ENCODE peak calls at places on chromosome 3, in nine cellular contexts. One of them, this sample, is unnamed.

GRCh38 chr3:47594792-47595191 is 16.1 kb upstream of the CSPG5 start:
- DNase-seq in heart left ventricle: no peak
- DNase-seq in A549: no peak
- DNase-seq in CD4-positive, alpha-beta memory T cell: no peak
- DNase-seq in fibroblast of lung: no peak
- DNase-seq in sigmoid colon: no peak
- DNase-seq in Peyer's patch: no peak
- DNase-seq in GM23338: peak; percentile 32
- DNase-seq in prostate gland: no peak
- DNase-seq in this sample: no peak

GRCh38 chr3:123658860-123659221 is 74.0 kb upstream of the HACD2 start:
- DNase-seq in A549: no peak
- DNase-seq in prostate gland: peak; percentile 42
- DNase-seq in fibroblast of lung: no peak
- DNase-seq in sigmoid colon: peak; percentile 92
- DNase-seq in heart left ventricle: no peak
- DNase-seq in GM23338: no peak
- DNase-seq in CD4-positive, alpha-beta memory T cell: no peak
- DNase-seq in Peyer's patch: no peak
- DNase-seq in this sample: no peak

GRCh38 chr3:14602006-14602803 is 49.4 kb upstream of the CCDC174 start:
- DNase-seq in CD4-positive, alpha-beta memory T cell: no peak
- DNase-seq in A549: peak; percentile 30
- DNase-seq in fibroblast of lung: no peak
- DNase-seq in sigmoid colon: no peak
- DNase-seq in prostate gland: no peak
- DNase-seq in Peyer's patch: no peak
- DNase-seq in heart left ventricle: no peak
- DNase-seq in GM23338: peak; percentile 87
- DNase-seq in this sample: no peak

GRCh38 chr3:143443851-143444331 is 324.3 kb downstream of the CHST2 start:
- DNase-seq in GM23338: no peak
- DNase-seq in CD4-positive, alpha-beta memory T cell: peak; percentile 32
- DNase-seq in sigmoid colon: peak; percentile 73
- DNase-seq in A549: peak; percentile 93
- DNase-seq in prostate gland: no peak
- DNase-seq in fibroblast of lung: peak; percentile 99
- DNase-seq in Peyer's patch: no peak
- DNase-seq in heart left ventricle: no peak
- DNase-seq in this sample: no peak

GRCh38 chr3:177490626-177491025 is 293.3 kb upstream of the TBL1XR1 start:
- DNase-seq in Peyer's patch: no peak
- DNase-seq in sigmoid colon: no peak
- DNase-seq in A549: no peak
- DNase-seq in heart left ventricle: no peak
- DNase-seq in GM23338: no peak
- DNase-seq in CD4-positive, alpha-beta memory T cell: no peak
- DNase-seq in prostate gland: no peak
- DNase-seq in fibroblast of lung: no peak
- DNase-seq in this sample: no peak

GRCh38 chr3:44915702-44916438 is 41.5 kb downstream of the TGM4 start:
- DNase-seq in GM23338: peak; percentile 65
- DNase-seq in sigmoid colon: no peak
- DNase-seq in A549: no peak
- DNase-seq in Peyer's patch: no peak
- DNase-seq in fibroblast of lung: no peak
- DNase-seq in heart left ventricle: no peak
- DNase-seq in CD4-positive, alpha-beta memory T cell: no peak
- DNase-seq in prostate gland: no peak
- DNase-seq in this sample: no peak

GRCh38 chr3:128804017-128804816 is 75.2 kb upstream of the ACAD9 start:
- DNase-seq in prostate gland: no peak
- DNase-seq in sigmoid colon: no peak
- DNase-seq in A549: no peak
- DNase-seq in Peyer's patch: no peak
- DNase-seq in fibroblast of lung: peak; percentile 36
- DNase-seq in CD4-positive, alpha-beta memory T cell: peak; percentile 84
- DNase-seq in GM23338: peak; percentile 63
- DNase-seq in heart left ventricle: no peak
- DNase-seq in this sample: no peak

GRCh38 chr3:185935465-185936263 is 2.1 kb downstream of the TRA2B start:
- DNase-seq in CD4-positive, alpha-beta memory T cell: no peak
- DNase-seq in prostate gland: no peak
- DNase-seq in sigmoid colon: no peak
- DNase-seq in fibroblast of lung: peak; percentile 61
- DNase-seq in A549: no peak
- DNase-seq in GM23338: no peak
- DNase-seq in heart left ventricle: no peak
- DNase-seq in Peyer's patch: no peak
- DNase-seq in this sample: no peak

GRCh38 chr3:171321241-171321640 is 139.0 kb downstream of the TNIK start:
- DNase-seq in A549: no peak
- DNase-seq in fibroblast of lung: no peak
- DNase-seq in prostate gland: no peak
- DNase-seq in GM23338: no peak
- DNase-seq in Peyer's patch: no peak
- DNase-seq in CD4-positive, alpha-beta memory T cell: no peak
- DNase-seq in heart left ventricle: no peak
- DNase-seq in sigmoid colon: no peak
- DNase-seq in this sample: no peak

GRCh38 chr3:171320721-171321120 is 139.5 kb downstream of the TNIK start:
- DNase-seq in sigmoid colon: peak; percentile 73
- DNase-seq in GM23338: no peak
- DNase-seq in CD4-positive, alpha-beta memory T cell: no peak
- DNase-seq in heart left ventricle: no peak
- DNase-seq in Peyer's patch: no peak
- DNase-seq in fibroblast of lung: peak; percentile 36
- DNase-seq in prostate gland: no peak
- DNase-seq in A549: no peak
- DNase-seq in this sample: no peak

GRCh38 chr3:171323934-171324535 is 136.2 kb downstream of the TNIK start:
- DNase-seq in fibroblast of lung: no peak
- DNase-seq in A549: no peak
- DNase-seq in heart left ventricle: no peak
- DNase-seq in Peyer's patch: no peak
- DNase-seq in GM23338: no peak
- DNase-seq in prostate gland: no peak
- DNase-seq in sigmoid colon: no peak
- DNase-seq in CD4-positive, alpha-beta memory T cell: no peak
- DNase-seq in this sample: no peak

GRCh38 chr3:171317133-171317532 is 143.1 kb downstream of the TNIK start:
- DNase-seq in A549: no peak
- DNase-seq in sigmoid colon: no peak
- DNase-seq in GM23338: no peak
- DNase-seq in prostate gland: no peak
- DNase-seq in CD4-positive, alpha-beta memory T cell: no peak
- DNase-seq in heart left ventricle: no peak
- DNase-seq in fibroblast of lung: peak; percentile 38
- DNase-seq in Peyer's patch: no peak
- DNase-seq in this sample: no peak

GRCh38 chr3:171321959-171322358 is 138.2 kb downstream of the TNIK start:
- DNase-seq in prostate gland: no peak
- DNase-seq in CD4-positive, alpha-beta memory T cell: no peak
- DNase-seq in fibroblast of lung: no peak
- DNase-seq in sigmoid colon: no peak
- DNase-seq in GM23338: no peak
- DNase-seq in Peyer's patch: no peak
- DNase-seq in heart left ventricle: no peak
- DNase-seq in A549: no peak
- DNase-seq in this sample: no peak
- H3K4me1 ChIP-seq in prostate gland: no peaks in the 10 kb centered on the region
- H3K4me1 ChIP-seq in CD4-positive, alpha-beta memory T cell: peaks cover 21% of the 10 kb centered on the region
- H3K4me1 ChIP-seq in fibroblast of lung: peaks cover 5% of the 10 kb centered on the region
- H3K4me1 ChIP-seq in sigmoid colon: peaks cover 45% of the 10 kb centered on the region
- H3K4me1 ChIP-seq in GM23338: peaks cover 23% of the 10 kb centered on the region
- H3K4me1 ChIP-seq in Peyer's patch: no peaks in the 10 kb centered on the region
- H3K4me1 ChIP-seq in heart left ventricle: peaks cover 42% of the 10 kb centered on the region
- H3K4me1 ChIP-seq in A549: no peaks in the 10 kb centered on the region
- H3K4me1 ChIP-seq in this sample: no peaks in the 10 kb centered on the region

DNA sequence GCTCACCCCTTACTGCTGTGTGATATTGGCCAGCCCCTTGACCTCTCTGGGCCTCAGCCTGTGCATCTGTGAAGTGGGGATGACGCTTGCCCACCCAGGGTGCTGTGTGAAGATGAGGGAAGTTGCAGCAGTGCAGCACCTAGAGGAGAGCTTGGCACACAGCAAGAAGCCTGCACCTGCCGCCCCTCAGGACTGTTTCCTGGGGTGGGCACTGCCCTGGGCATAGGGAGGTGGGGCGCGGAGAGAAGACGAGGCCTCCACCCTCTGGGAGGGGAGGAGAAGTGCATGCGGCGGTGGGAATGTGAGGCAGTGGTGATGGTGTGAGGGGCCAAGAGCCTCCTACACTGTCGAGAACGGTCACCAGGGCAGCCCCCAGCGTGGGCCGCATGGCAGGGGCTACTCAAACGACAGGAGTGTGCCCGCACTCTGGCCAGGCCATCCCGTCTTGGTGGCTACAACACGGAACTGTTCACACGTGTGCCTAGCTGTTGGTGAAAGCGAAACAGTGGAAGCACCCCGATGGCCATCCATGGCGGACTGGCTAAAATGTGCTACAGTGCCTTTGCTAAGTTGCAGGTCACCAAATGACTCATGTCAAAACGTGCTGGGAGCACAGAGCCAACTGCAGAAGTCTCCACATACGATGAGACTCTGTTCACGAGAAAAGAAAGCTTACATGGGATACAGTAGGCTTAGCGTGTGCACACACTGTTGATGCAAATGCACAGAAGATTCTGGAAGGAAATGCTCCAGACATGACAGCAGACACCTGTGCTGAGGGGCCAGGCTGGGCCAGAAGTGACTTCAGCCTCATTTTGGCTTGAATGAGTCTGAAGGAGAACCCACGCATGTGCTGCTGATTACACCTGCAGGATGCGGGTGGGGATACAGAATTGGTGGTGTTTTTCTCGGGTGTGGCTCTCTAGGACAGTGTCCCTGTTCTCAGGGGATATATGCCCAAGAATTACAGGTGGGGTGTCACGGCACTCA is 40.4 kb upstream of the IQSEC1 start:
- DNase-seq in GM23338: no peak
- DNase-seq in sigmoid colon: peak; percentile 42
- DNase-seq in heart left ventricle: no peak
- DNase-seq in CD4-positive, alpha-beta memory T cell: no peak
- DNase-seq in fibroblast of lung: no peak
- DNase-seq in prostate gland: no peak
- DNase-seq in Peyer's patch: peak; percentile 29
- DNase-seq in A549: no peak
- DNase-seq in this sample: peak; percentile 11
- H3K4me3 ChIP-seq in GM23338: no peak overlapping the region
- H3K4me3 ChIP-seq in sigmoid colon: no peak overlapping the region
- H3K4me3 ChIP-seq in heart left ventricle: no peak overlapping the region
- H3K4me3 ChIP-seq in CD4-positive, alpha-beta memory T cell: no peak overlapping the region
- H3K4me3 ChIP-seq in fibroblast of lung: no peak overlapping the region
- H3K4me3 ChIP-seq in prostate gland: no peak overlapping the region
- H3K4me3 ChIP-seq in Peyer's patch: no peak overlapping the region
- H3K4me3 ChIP-seq in A549: no peak overlapping the region
- H3K4me3 ChIP-seq in this sample: no peak overlapping the region

GRCh38 chr3:29515451-29515850 is 234.6 kb downstream of the RBMS3 start:
- DNase-seq in sigmoid colon: no peak
- DNase-seq in Peyer's patch: no peak
- DNase-seq in fibroblast of lung: peak; percentile 83
- DNase-seq in CD4-positive, alpha-beta memory T cell: no peak
- DNase-seq in A549: peak; percentile 19
- DNase-seq in prostate gland: no peak
- DNase-seq in GM23338: peak; percentile 36
- DNase-seq in heart left ventricle: no peak
- DNase-seq in this sample: no peak

GRCh38 chr3:29521751-29522150 is 240.9 kb downstream of the RBMS3 start:
- DNase-seq in Peyer's patch: no peak
- DNase-seq in sigmoid colon: no peak
- DNase-seq in prostate gland: no peak
- DNase-seq in heart left ventricle: no peak
- DNase-seq in GM23338: no peak
- DNase-seq in fibroblast of lung: no peak
- DNase-seq in CD4-positive, alpha-beta memory T cell: no peak
- DNase-seq in A549: no peak
- DNase-seq in this sample: no peak

GRCh38 chr3:29525254-29525881 is 244.5 kb downstream of the RBMS3 start:
- DNase-seq in sigmoid colon: peak; percentile 90
- DNase-seq in fibroblast of lung: peak; percentile 55
- DNase-seq in CD4-positive, alpha-beta memory T cell: no peak
- DNase-seq in Peyer's patch: no peak
- DNase-seq in prostate gland: peak; percentile 77
- DNase-seq in A549: peak; percentile 61
- DNase-seq in heart left ventricle: no peak
- DNase-seq in GM23338: no peak
- DNase-seq in this sample: peak; percentile 56

GRCh38 chr3:29516164-29516563 is 235.3 kb downstream of the RBMS3 start:
- DNase-seq in Peyer's patch: no peak
- DNase-seq in fibroblast of lung: no peak
- DNase-seq in A549: no peak
- DNase-seq in prostate gland: no peak
- DNase-seq in heart left ventricle: no peak
- DNase-seq in GM23338: no peak
- DNase-seq in CD4-positive, alpha-beta memory T cell: no peak
- DNase-seq in sigmoid colon: no peak
- DNase-seq in this sample: no peak

DNA sequence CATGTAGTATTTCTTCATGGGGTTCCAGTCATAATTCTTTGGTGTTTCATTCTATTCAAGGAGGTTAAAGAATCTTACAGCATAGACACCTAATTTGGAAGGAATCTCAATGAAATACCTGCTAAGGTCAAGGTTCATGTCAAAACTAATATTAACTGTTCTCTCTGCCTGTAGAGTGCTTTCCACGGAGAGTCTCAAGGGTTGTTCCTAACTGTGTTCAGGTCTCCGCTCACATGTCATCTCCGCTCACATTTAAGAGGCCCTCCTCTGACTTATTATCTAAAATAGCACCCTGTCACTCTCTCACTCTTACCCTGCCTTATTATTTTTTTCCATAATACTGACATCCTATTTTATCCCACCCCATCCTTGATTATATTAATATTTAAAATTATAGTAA is 239.9 kb downstream of the RBMS3 start:
- DNase-seq in prostate gland: no peak
- DNase-seq in sigmoid colon: no peak
- DNase-seq in heart left ventricle: no peak
- DNase-seq in fibroblast of lung: peak; percentile 12
- DNase-seq in CD4-positive, alpha-beta memory T cell: no peak
- DNase-seq in Peyer's patch: no peak
- DNase-seq in A549: no peak
- DNase-seq in GM23338: no peak
- DNase-seq in this sample: no peak
- H3K4me1 ChIP-seq in prostate gland: no peaks in the 10 kb centered on the region
- H3K4me1 ChIP-seq in sigmoid colon: peaks cover 39% of the 10 kb centered on the region
- H3K4me1 ChIP-seq in heart left ventricle: peaks cover 23% of the 10 kb centered on the region
- H3K4me1 ChIP-seq in fibroblast of lung: peaks cover 6% of the 10 kb centered on the region
- H3K4me1 ChIP-seq in CD4-positive, alpha-beta memory T cell: no peaks in the 10 kb centered on the region
- H3K4me1 ChIP-seq in Peyer's patch: no peaks in the 10 kb centered on the region
- H3K4me1 ChIP-seq in A549: peaks cover 32% of the 10 kb centered on the region
- H3K4me1 ChIP-seq in GM23338: peaks cover 4% of the 10 kb centered on the region
- H3K4me1 ChIP-seq in this sample: peaks cover 34% of the 10 kb centered on the region

GRCh38 chr3:12620305-12620704 is 43.6 kb downstream of the RAF1 start:
- DNase-seq in prostate gland: no peak
- DNase-seq in sigmoid colon: no peak
- DNase-seq in fibroblast of lung: no peak
- DNase-seq in CD4-positive, alpha-beta memory T cell: no peak
- DNase-seq in A549: no peak
- DNase-seq in heart left ventricle: no peak
- DNase-seq in Peyer's patch: no peak
- DNase-seq in GM23338: no peak
- DNase-seq in this sample: no peak

GRCh38 chr3:12624056-12624455 is 39.9 kb downstream of the RAF1 start:
- DNase-seq in Peyer's patch: no peak
- DNase-seq in sigmoid colon: no peak
- DNase-seq in GM23338: no peak
- DNase-seq in CD4-positive, alpha-beta memory T cell: no peak
- DNase-seq in A549: no peak
- DNase-seq in prostate gland: no peak
- DNase-seq in heart left ventricle: no peak
- DNase-seq in fibroblast of lung: no peak
- DNase-seq in this sample: no peak

GRCh38 chr3:12618426-12618825 is 45.5 kb downstream of the RAF1 start:
- DNase-seq in prostate gland: no peak
- DNase-seq in GM23338: no peak
- DNase-seq in A549: no peak
- DNase-seq in CD4-positive, alpha-beta memory T cell: no peak
- DNase-seq in Peyer's patch: no peak
- DNase-seq in sigmoid colon: no peak
- DNase-seq in heart left ventricle: no peak
- DNase-seq in fibroblast of lung: no peak
- DNase-seq in this sample: no peak

GRCh38 chr3:12620729-12621128 is 43.2 kb downstream of the RAF1 start:
- DNase-seq in sigmoid colon: no peak
- DNase-seq in GM23338: no peak
- DNase-seq in fibroblast of lung: no peak
- DNase-seq in CD4-positive, alpha-beta memory T cell: no peak
- DNase-seq in A549: no peak
- DNase-seq in prostate gland: no peak
- DNase-seq in Peyer's patch: no peak
- DNase-seq in heart left ventricle: no peak
- DNase-seq in this sample: no peak

DNA sequence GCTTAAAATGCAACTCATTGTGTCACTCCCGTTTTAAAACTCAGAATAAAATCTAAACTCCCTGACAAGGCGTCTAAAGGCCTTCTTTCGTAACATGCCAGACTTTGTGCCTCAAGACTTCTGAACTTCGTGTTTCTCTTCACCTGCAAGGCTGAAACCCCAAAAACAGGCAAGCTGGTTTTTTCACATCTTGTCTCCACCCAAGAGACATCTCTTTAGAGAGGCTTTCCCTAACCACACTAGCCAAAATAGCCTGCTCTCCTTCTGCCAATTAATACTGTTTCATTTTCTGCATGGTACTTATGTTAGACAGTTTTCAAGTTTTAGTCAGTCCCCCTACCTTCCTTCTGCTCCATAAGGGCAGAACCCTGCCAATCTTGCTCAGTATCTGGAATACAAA is 41.6 kb downstream of the RAF1 start:
- DNase-seq in heart left ventricle: no peak
- DNase-seq in CD4-positive, alpha-beta memory T cell: no peak
- DNase-seq in GM23338: no peak
- DNase-seq in prostate gland: no peak
- DNase-seq in Peyer's patch: no peak
- DNase-seq in sigmoid colon: no peak
- DNase-seq in fibroblast of lung: no peak
- DNase-seq in A549: no peak
- DNase-seq in this sample: no peak
- H3K4me3 ChIP-seq in heart left ventricle: no peak overlapping the region
- H3K4me3 ChIP-seq in CD4-positive, alpha-beta memory T cell: no peak overlapping the region
- H3K4me3 ChIP-seq in GM23338: no peak overlapping the region
- H3K4me3 ChIP-seq in prostate gland: no peak overlapping the region
- H3K4me3 ChIP-seq in Peyer's patch: no peak overlapping the region
- H3K4me3 ChIP-seq in sigmoid colon: no peak overlapping the region
- H3K4me3 ChIP-seq in fibroblast of lung: no peak overlapping the region
- H3K4me3 ChIP-seq in A549: no peak overlapping the region
- H3K4me3 ChIP-seq in this sample: no peak overlapping the region

This sample was measured in right lobe of liver.